ENCODE peak calls at places on chromosome 7, in five cellular contexts. One of them, this sample, is unnamed.

GRCh38 chr7:96169439-96169838 is 152.5 kb downstream of the SLC25A13 start:
- DNase-seq in AG04450: no peak
- DNase-seq in GM06990: no peak
- DNase-seq in prostate gland: no peak
- DNase-seq in CD8-positive, alpha-beta memory T cell: no peak
- DNase-seq in this sample: peak

GRCh38 chr7:119900996-119901395 is 372.0 kb upstream of the KCND2 start:
- DNase-seq in AG04450: no peak
- DNase-seq in GM06990: no peak
- DNase-seq in prostate gland: no peak
- DNase-seq in CD8-positive, alpha-beta memory T cell: no peak
- DNase-seq in this sample: no peak

GRCh38 chr7:100515072-100515532 is 23.9 kb upstream of the AGFG2 start:
- DNase-seq in AG04450: no peak
- DNase-seq in GM06990: no peak
- DNase-seq in prostate gland: no peak
- DNase-seq in CD8-positive, alpha-beta memory T cell: no peak
- DNase-seq in this sample: no peak

GRCh38 chr7:141701489-141702046 is 398 bp downstream of the DENND11 start:
- DNase-seq in AG04450: no peak
- DNase-seq in GM06990: peak
- DNase-seq in prostate gland: peak
- DNase-seq in CD8-positive, alpha-beta memory T cell: peak
- DNase-seq in this sample: no peak

GRCh38 chr7:99126921-99127553 is 16.9 kb downstream of the SMURF1 start:
- DNase-seq in AG04450: no peak
- DNase-seq in GM06990: no peak
- DNase-seq in prostate gland: no peak
- DNase-seq in CD8-positive, alpha-beta memory T cell: no peak
- DNase-seq in this sample: no peak

GRCh38 chr7:44978511-44979366 is at the start of gene MYO1G:
- DNase-seq in AG04450: no peak
- DNase-seq in GM06990: peak
- DNase-seq in prostate gland: no peak
- DNase-seq in CD8-positive, alpha-beta memory T cell: peak
- DNase-seq in this sample: no peak

GRCh38 chr7:70710011-70710480 is 421.9 kb upstream of the GALNT17 start:
- DNase-seq in AG04450: peak
- DNase-seq in GM06990: no peak
- DNase-seq in prostate gland: peak
- DNase-seq in CD8-positive, alpha-beta memory T cell: no peak
- DNase-seq in this sample: peak

GRCh38 chr7:76515999-76516443 is 5.7 kb downstream of the UPK3B start:
- DNase-seq in AG04450: no peak
- DNase-seq in GM06990: peak
- DNase-seq in prostate gland: peak
- DNase-seq in CD8-positive, alpha-beta memory T cell: peak
- DNase-seq in this sample: no peak

GRCh38 chr7:87398441-87398840 is 53.0 kb downstream of the CROT start:
- DNase-seq in AG04450: peak
- DNase-seq in GM06990: no peak
- DNase-seq in prostate gland: no peak
- DNase-seq in CD8-positive, alpha-beta memory T cell: no peak
- DNase-seq in this sample: peak

GRCh38 chr7:23811540-23811939 is 101.5 kb downstream of the STK31 start:
- DNase-seq in AG04450: no peak
- DNase-seq in GM06990: no peak
- DNase-seq in prostate gland: no peak
- DNase-seq in CD8-positive, alpha-beta memory T cell: no peak
- DNase-seq in this sample: no peak

GRCh38 chr7:17054836-17055235 is 173.1 kb upstream of the AGR3 start:
- DNase-seq in AG04450: no peak
- DNase-seq in GM06990: no peak
- DNase-seq in prostate gland: no peak
- DNase-seq in CD8-positive, alpha-beta memory T cell: no peak
- DNase-seq in this sample: no peak

GRCh38 chr7:30563326-30563942 is 31.2 kb upstream of the GARS1 start:
- DNase-seq in AG04450: no peak
- DNase-seq in GM06990: no peak
- DNase-seq in prostate gland: no peak
- DNase-seq in CD8-positive, alpha-beta memory T cell: no peak
- DNase-seq in this sample: no peak

GRCh38 chr7:6160191-6160623 is 112.2 kb downstream of the CYTH3 start:
- DNase-seq in AG04450: peak
- DNase-seq in GM06990: no peak
- DNase-seq in prostate gland: peak
- DNase-seq in CD8-positive, alpha-beta memory T cell: no peak
- DNase-seq in this sample: no peak

GRCh38 chr7:30659312-30659711 is 22.9 kb downstream of the CRHR2 start:
- DNase-seq in AG04450: no peak
- DNase-seq in GM06990: no peak
- DNase-seq in prostate gland: no peak
- DNase-seq in CD8-positive, alpha-beta memory T cell: no peak
- DNase-seq in this sample: no peak

GRCh38 chr7:32680259-32681173 is 185.2 kb downstream of the AVL9 start:
- DNase-seq in AG04450: no peak
- DNase-seq in GM06990: no peak
- DNase-seq in prostate gland: peak
- DNase-seq in CD8-positive, alpha-beta memory T cell: no peak
- DNase-seq in this sample: peak

GRCh38 chr7:99997545-99998137 is 17.8 kb upstream of the ZKSCAN1 start:
- DNase-seq in AG04450: no peak
- DNase-seq in GM06990: peak
- DNase-seq in prostate gland: peak
- DNase-seq in CD8-positive, alpha-beta memory T cell: peak
- DNase-seq in this sample: no peak

GRCh38 chr7:37419496-37419895 is 29.2 kb downstream of the ELMO1 start:
- DNase-seq in AG04450: no peak
- DNase-seq in GM06990: no peak
- DNase-seq in prostate gland: no peak
- DNase-seq in CD8-positive, alpha-beta memory T cell: no peak
- DNase-seq in this sample: no peak

GRCh38 chr7:35617076-35617475 is 77.9 kb downstream of the HERPUD2 start:
- DNase-seq in AG04450: no peak
- DNase-seq in GM06990: no peak
- DNase-seq in prostate gland: no peak
- DNase-seq in CD8-positive, alpha-beta memory T cell: no peak
- DNase-seq in this sample: no peak

GRCh38 chr7:13416071-13416470 is 573.4 kb downstream of the ETV1 start:
- DNase-seq in AG04450: no peak
- DNase-seq in GM06990: no peak
- DNase-seq in prostate gland: no peak
- DNase-seq in CD8-positive, alpha-beta memory T cell: no peak
- DNase-seq in this sample: no peak

GRCh38 chr7:158138329-158138597 is 449.4 kb downstream of the PTPRN2 start:
- DNase-seq in AG04450: no peak
- DNase-seq in GM06990: no peak
- DNase-seq in prostate gland: no peak
- DNase-seq in CD8-positive, alpha-beta memory T cell: no peak
- DNase-seq in this sample: no peak

GRCh38 chr7:36119005-36119711 is 33.9 kb upstream of the EEPD1 start:
- DNase-seq in AG04450: peak
- DNase-seq in GM06990: no peak
- DNase-seq in prostate gland: peak
- DNase-seq in CD8-positive, alpha-beta memory T cell: no peak
- DNase-seq in this sample: no peak

GRCh38 chr7:983182-984071 is 446 bp downstream of the CYP2W1 start:
- DNase-seq in AG04450: no peak
- DNase-seq in GM06990: no peak
- DNase-seq in prostate gland: peak
- DNase-seq in CD8-positive, alpha-beta memory T cell: no peak
- DNase-seq in this sample: no peak

GRCh38 chr7:116706668-116707126 is 34.7 kb downstream of the MET start:
- DNase-seq in AG04450: no peak
- DNase-seq in GM06990: no peak
- DNase-seq in prostate gland: no peak
- DNase-seq in CD8-positive, alpha-beta memory T cell: no peak
- DNase-seq in this sample: peak

GRCh38 chr7:26449175-26450165 is 157.8 kb downstream of the SNX10 start:
- DNase-seq in AG04450: no peak
- DNase-seq in GM06990: no peak
- DNase-seq in prostate gland: no peak
- DNase-seq in CD8-positive, alpha-beta memory T cell: no peak
- DNase-seq in this sample: peak

GRCh38 chr7:22142593-22142992 is 196.9 kb upstream of the CDCA7L start:
- DNase-seq in AG04450: no peak
- DNase-seq in GM06990: no peak
- DNase-seq in prostate gland: no peak
- DNase-seq in CD8-positive, alpha-beta memory T cell: no peak
- DNase-seq in this sample: no peak

GRCh38 chr7:22143496-22143895 is 197.8 kb upstream of the CDCA7L start:
- DNase-seq in AG04450: no peak
- DNase-seq in GM06990: no peak
- DNase-seq in prostate gland: no peak
- DNase-seq in CD8-positive, alpha-beta memory T cell: no peak
- DNase-seq in this sample: no peak

GRCh38 chr7:22150221-22150620 is 204.5 kb upstream of the CDCA7L start:
- DNase-seq in AG04450: no peak
- DNase-seq in GM06990: no peak
- DNase-seq in prostate gland: no peak
- DNase-seq in CD8-positive, alpha-beta memory T cell: no peak
- DNase-seq in this sample: no peak

GRCh38 chr7:22147868-22148267 is 202.2 kb upstream of the CDCA7L start:
- DNase-seq in AG04450: no peak
- DNase-seq in GM06990: no peak
- DNase-seq in prostate gland: no peak
- DNase-seq in CD8-positive, alpha-beta memory T cell: no peak
- DNase-seq in this sample: no peak

GRCh38 chr7:22147113-22147512 is 201.4 kb upstream of the CDCA7L start:
- DNase-seq in AG04450: no peak
- DNase-seq in GM06990: no peak
- DNase-seq in prostate gland: no peak
- DNase-seq in CD8-positive, alpha-beta memory T cell: no peak
- DNase-seq in this sample: no peak
- H3K4me3 ChIP-seq in AG04450: peak
- H3K4me3 ChIP-seq in GM06990: no peak
- H3K4me3 ChIP-seq in prostate gland: no peak
- H3K4me3 ChIP-seq in CD8-positive, alpha-beta memory T cell: no peak
- H3K4me3 ChIP-seq in this sample: no peak

GRCh38 chr7:41696323-41696916 is 6.5 kb downstream of the INHBA start:
- DNase-seq in AG04450: peak
- DNase-seq in GM06990: no peak
- DNase-seq in prostate gland: peak
- DNase-seq in CD8-positive, alpha-beta memory T cell: no peak
- DNase-seq in this sample: peak
- H3K4me3 ChIP-seq in AG04450: peak
- H3K4me3 ChIP-seq in GM06990: no peak
- H3K4me3 ChIP-seq in prostate gland: no peak
- H3K4me3 ChIP-seq in CD8-positive, alpha-beta memory T cell: no peak
- H3K4me3 ChIP-seq in this sample: peak

GRCh38 chr7:102140952-102141370 is 145.7 kb upstream of the SH2B2 start:
- DNase-seq in AG04450: no peak
- DNase-seq in GM06990: peak
- DNase-seq in prostate gland: no peak
- DNase-seq in CD8-positive, alpha-beta memory T cell: no peak
- DNase-seq in this sample: no peak
- H3K4me3 ChIP-seq in AG04450: no peak
- H3K4me3 ChIP-seq in GM06990: no peak
- H3K4me3 ChIP-seq in prostate gland: no peak
- H3K4me3 ChIP-seq in CD8-positive, alpha-beta memory T cell: no peak
- H3K4me3 ChIP-seq in this sample: no peak

GRCh38 chr7:128204455-128204854 is 36.6 kb upstream of the LEP start:
- DNase-seq in AG04450: no peak
- DNase-seq in GM06990: no peak
- DNase-seq in prostate gland: no peak
- DNase-seq in CD8-positive, alpha-beta memory T cell: no peak
- DNase-seq in this sample: no peak
- H3K4me3 ChIP-seq in AG04450: no peak
- H3K4me3 ChIP-seq in GM06990: no peak
- H3K4me3 ChIP-seq in prostate gland: no peak
- H3K4me3 ChIP-seq in CD8-positive, alpha-beta memory T cell: no peak
- H3K4me3 ChIP-seq in this sample: no peak

DNA sequence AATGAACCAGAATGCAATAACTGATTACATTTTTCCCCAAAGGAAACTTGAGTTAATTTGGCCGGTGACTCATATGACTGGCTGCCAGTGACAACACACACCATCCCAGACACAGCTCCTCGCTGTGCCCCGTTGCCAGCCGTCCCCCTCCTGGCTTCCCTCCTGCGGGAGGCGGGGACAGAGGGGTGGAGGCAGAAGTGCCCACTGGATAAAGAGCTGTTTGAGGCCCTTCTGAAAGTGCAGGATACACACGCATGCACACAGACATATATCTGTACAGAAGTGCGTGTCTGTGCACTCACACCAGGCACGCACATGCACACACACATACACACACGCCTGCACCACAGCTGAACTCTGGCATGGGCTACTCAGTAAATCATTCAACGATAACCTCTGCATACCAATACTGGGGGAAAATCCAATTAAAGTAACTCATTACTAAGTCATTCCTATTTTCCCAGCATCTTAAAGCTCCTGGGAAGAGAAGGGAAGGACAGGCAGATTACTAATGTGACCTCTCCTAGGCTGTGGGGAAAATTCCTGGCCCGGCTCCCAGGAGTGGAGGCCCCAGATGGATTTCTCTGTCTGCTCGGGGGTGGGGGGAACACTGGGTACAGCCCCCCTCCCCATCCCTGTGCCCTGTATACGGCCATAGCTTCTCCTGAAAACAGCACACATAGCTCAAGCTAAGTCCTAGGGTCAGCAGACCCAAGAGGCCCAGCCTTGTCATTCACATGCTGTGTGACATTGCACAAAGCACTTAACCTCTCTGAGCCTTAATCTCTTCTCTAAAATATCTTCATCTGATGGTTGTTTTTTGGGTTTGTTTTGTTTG is 52.3 kb upstream of the MYL10 start:
- DNase-seq in AG04450: peak
- DNase-seq in GM06990: no peak
- DNase-seq in prostate gland: peak
- DNase-seq in CD8-positive, alpha-beta memory T cell: no peak
- DNase-seq in this sample: peak
- H3K4me3 ChIP-seq in AG04450: peak
- H3K4me3 ChIP-seq in GM06990: no peak
- H3K4me3 ChIP-seq in prostate gland: no peak
- H3K4me3 ChIP-seq in CD8-positive, alpha-beta memory T cell: no peak
- H3K4me3 ChIP-seq in this sample: peak

This sample was measured in epithelial cell of proximal tubule.